ENCODE peak calls at places on chromosomes 11 and 22, in nine cellular contexts. J is mammary epithelial cell; X is GM23338; F is neuronal stem cell; L is CD8-positive, alpha-beta T cell; C is transverse colon; A is heart right ventricle; B is MM.1S; M is ovary. U is an unnamed sample. For H3K4me1, the result is how much of the 10 kb centered on the place peaks cover.

GRCh38 chr11:113249491-113249763 is 65.0 kb upstream of the TTC12 start:
- DNase-seq in J (no peak), X (peak), F (no peak), L (no peak), C (no peak), A (no peak), B (no peak), M (no peak), U (no peak)

GRCh38 chr11:119573858-119574257 is 150.9 kb upstream of the THY1 start:
- DNase-seq in J (no peak), X (no peak), F (no peak), L (no peak), C (no peak), A (no peak), B (no peak), M (no peak), U (no peak)

GRCh38 chr11:101129203-101129943 is at the start of gene PGR:
- DNase-seq in J (no peak), X (peak), F (peak), L (no peak), C (peak), A (peak), B (no peak), M (peak), U (no peak)

GRCh38 chr11:113519989-113520613 is 44.9 kb upstream of the DRD2 start:
- DNase-seq in J (peak), X (no peak), F (no peak), L (no peak), C (no peak), A (no peak), B (no peak), M (no peak), U (no peak)

GRCh38 chr22:18067548-18068341 is 10.0 kb upstream of the PEX26 start:
- DNase-seq in J (no peak), X (no peak), F (no peak), L (no peak), C (no peak), A (no peak), B (no peak), M (peak), U (no peak)

GRCh38 chr11:130583866-130584265 is 135.4 kb downstream of the ADAMTS15 start:
- DNase-seq in J (no peak), X (no peak), F (no peak), L (no peak), C (no peak), A (no peak), B (no peak), M (no peak), U (no peak)

GRCh38 chr11:37804666-37805065 is 1206.6 kb upstream of the RAG2 start:
- DNase-seq in J (no peak), X (no peak), F (no peak), L (no peak), C (no peak), A (no peak), B (no peak), M (no peak), U (no peak)

GRCh38 chr22:31230871-31231621 is 18.9 kb downstream of the LIMK2 start:
- DNase-seq in J (peak), X (peak), F (no peak), L (peak), C (peak), A (no peak), B (peak), M (peak), U (no peak)

GRCh38 chr11:29343465-29344333 is 673.1 kb downstream of the KCNA4 start:
- DNase-seq in J (peak), X (peak), F (peak), L (no peak), C (peak), A (peak), B (peak), M (peak), U (no peak)

GRCh38 chr11:32913445-32913844 is 20.8 kb downstream of the QSER1 start:
- DNase-seq in J (no peak), X (no peak), F (no peak), L (no peak), C (no peak), A (no peak), B (no peak), M (no peak), U (no peak)

GRCh38 chr11:122741613-122742012 is 86.1 kb downstream of the UBASH3B start:
- DNase-seq in J (no peak), X (no peak), F (no peak), L (no peak), C (peak), A (peak), B (no peak), M (peak), U (peak)

GRCh38 chr22:43269325-43270040 is 73.7 kb downstream of the SCUBE1 start:
- DNase-seq in J (no peak), X (peak), F (peak), L (no peak), C (no peak), A (no peak), B (no peak), M (no peak), U (no peak)

GRCh38 chr22:43266117-43266516 is 77.1 kb downstream of the SCUBE1 start:
- DNase-seq in J (no peak), X (no peak), F (no peak), L (no peak), C (no peak), A (no peak), B (no peak), M (no peak), U (no peak)

GRCh38 chr22:43270314-43270908 is 72.8 kb downstream of the SCUBE1 start:
- DNase-seq in J (no peak), X (peak), F (no peak), L (no peak), C (peak), A (no peak), B (peak), M (no peak), U (no peak)

GRCh38 chr22:43268261-43268660 is 74.9 kb downstream of the SCUBE1 start:
- DNase-seq in J (no peak), X (no peak), F (no peak), L (no peak), C (no peak), A (no peak), B (no peak), M (no peak), U (no peak)

GRCh38 chr22:43267332-43267731 is 75.8 kb downstream of the SCUBE1 start:
- DNase-seq in J (no peak), X (no peak), F (no peak), L (no peak), C (no peak), A (no peak), B (no peak), M (no peak), U (no peak)
- H3K27ac ChIP-seq in J (no peak), X (no peak), F (no peak), L (no peak), C (no peak), A (no peak), B (no peak), M (no peak), U (no peak)

DNA sequence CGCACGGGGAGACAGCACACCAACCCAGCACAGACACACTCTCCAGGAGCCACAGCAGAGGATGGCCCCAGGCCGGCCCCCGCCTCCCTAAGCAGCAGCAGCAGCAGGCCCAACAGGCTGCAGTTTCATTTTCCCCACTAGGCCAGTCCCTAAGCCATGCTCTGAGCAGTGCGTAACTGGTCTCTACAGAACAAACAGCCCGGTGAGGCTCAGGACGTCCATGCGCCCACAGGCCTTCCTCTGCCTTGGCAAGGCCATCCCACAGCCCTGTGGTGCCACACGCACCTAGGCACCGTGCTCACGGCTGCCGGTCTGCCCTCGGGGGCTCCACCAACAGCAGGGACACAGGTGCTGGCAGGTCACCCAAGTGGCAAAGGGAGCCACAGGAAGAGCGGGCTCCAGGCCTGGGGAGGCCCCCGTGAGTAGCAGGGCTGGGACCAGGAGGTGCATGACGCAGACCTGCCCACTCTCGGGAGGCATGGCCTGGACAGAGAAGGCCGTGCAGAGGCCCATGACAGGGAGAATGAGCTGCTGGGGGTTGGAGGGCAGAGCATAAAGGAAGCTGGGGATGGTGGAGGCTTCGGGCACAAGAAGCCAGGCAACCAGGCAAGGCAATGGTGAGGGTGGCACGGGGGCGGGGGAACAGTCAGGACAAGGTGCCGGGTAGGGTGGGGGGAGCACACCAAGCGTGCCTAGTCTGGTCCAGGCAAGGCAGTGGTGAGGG is 1.4 kb upstream of the MOB2 start:
- DNase-seq in J (no peak), X (no peak), F (no peak), L (no peak), C (no peak), A (no peak), B (no peak), M (peak), U (no peak)
- H3K4me1 ChIP-seq in J (under half), X (under half), F (under half), L (under half), C (under half), A (half or more), B (under half), M (under half), U (half or more)

GRCh38 chr22:25955323-25955722 is 213.3 kb downstream of the MYO18B start:
- DNase-seq in J (no peak), X (peak), F (no peak), L (no peak), C (no peak), A (no peak), B (no peak), M (no peak), U (peak)
- H3K27ac ChIP-seq in J (no peak), X (no peak), F (no peak), L (no peak), C (no peak), A (no peak), B (no peak), M (no peak), U (no peak)

GRCh38 chr11:83816572-83817187 is 530.5 kb upstream of the CCDC90B start:
- DNase-seq in J (no peak), X (peak), F (peak), L (no peak), C (no peak), A (no peak), B (peak), M (no peak), U (no peak)
- H3K4me1 ChIP-seq in J (under half), X (under half), F (under half), L (under half), C (under half), A (under half), B (under half), M (under half), U (under half)

GRCh38 chr11:3830741-3831140 is 10.0 kb downstream of the RHOG start:
- DNase-seq in J (no peak), X (no peak), F (no peak), L (no peak), C (no peak), A (no peak), B (no peak), M (no peak), U (no peak)

GRCh38 chr11:3832816-3833215 is 7.9 kb downstream of the RHOG start:
- DNase-seq in J (no peak), X (no peak), F (no peak), L (no peak), C (no peak), A (no peak), B (no peak), M (no peak), U (no peak)

GRCh38 chr11:3830088-3830487 is 10.7 kb downstream of the RHOG start:
- DNase-seq in J (no peak), X (no peak), F (no peak), L (no peak), C (no peak), A (no peak), B (no peak), M (no peak), U (no peak)

GRCh38 chr11:3833461-3833860 is 7.3 kb downstream of the RHOG start:
- DNase-seq in J (no peak), X (no peak), F (no peak), L (no peak), C (no peak), A (no peak), B (no peak), M (no peak), U (no peak)

DNA sequence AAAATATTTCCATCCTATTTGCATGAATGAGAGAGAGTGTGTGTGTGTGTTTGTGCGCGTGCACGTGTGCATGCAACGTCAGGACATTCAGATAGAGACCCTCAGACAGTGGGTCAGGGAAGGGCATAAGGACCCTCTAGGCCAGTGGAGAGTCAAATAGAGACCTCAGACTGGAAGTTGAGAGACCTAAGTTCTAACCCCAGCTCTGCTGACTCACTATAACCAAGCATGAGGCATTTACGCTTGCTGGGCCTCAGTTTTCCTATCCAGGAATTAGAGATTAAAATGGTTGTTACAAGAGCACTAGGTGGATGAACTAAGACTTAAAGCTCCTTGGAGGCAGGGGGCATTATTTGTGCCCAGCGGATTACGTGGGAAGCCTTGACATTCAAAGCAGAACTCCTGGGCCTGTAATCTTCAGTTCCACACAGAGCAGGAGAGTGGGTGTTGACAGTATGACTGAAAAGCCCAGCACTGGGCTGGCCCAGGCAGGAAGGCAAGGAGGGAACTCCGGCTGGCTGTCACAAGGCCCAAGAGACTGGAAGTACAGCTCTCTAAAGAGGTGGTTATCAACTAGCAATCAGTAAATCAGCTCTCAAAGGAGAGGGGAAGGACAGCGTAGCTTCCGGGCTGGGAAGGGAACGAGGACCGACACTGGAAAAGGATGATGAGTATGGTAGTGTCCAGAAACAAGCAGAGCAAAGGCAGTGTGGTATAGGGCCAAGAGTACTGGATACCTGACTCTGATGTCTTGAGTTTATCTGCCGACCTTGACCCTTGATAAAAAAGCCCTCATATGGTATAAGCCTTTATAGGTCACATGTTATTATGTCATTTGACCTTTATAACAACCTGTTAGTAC is 9.2 kb downstream of the RHOG start:
- DNase-seq in J (no peak), X (no peak), F (no peak), L (no peak), C (no peak), A (no peak), B (no peak), M (no peak), U (no peak)
- H3K27ac ChIP-seq in J (no peak), X (no peak), F (no peak), L (peak), C (peak), A (peak), B (no peak), M (no peak), U (peak)

GRCh38 chr22:36324414-36324813 is 63.4 kb downstream of the MYH9 start:
- DNase-seq in J (no peak), X (no peak), F (no peak), L (no peak), C (no peak), A (no peak), B (no peak), M (no peak), U (no peak)
- H3K4me1 ChIP-seq in J (half or more), X (under half), F (under half), L (under half), C (half or more), A (half or more), B (under half), M (under half), U (half or more)

GRCh38 chr11:126366064-126366822 is 10.8 kb downstream of the ST3GAL4 start:
- DNase-seq in J (no peak), X (peak), F (no peak), L (no peak), C (no peak), A (peak), B (no peak), M (peak), U (peak)
- H3K27ac ChIP-seq in J (no peak), X (no peak), F (no peak), L (no peak), C (peak), A (no peak), B (no peak), M (peak), U (peak)